ENCODE peak calls at places on chromosome 1, in four cellular contexts. V, N, B and F are unnamed samples.

GRCh38 chr1:64748222-64748621 is 3.3 kb downstream of the RAVER2 start:
- DNase-seq in V (no peak), N (no peak), B (no peak), F (no peak)

GRCh38 chr1:170530972-170531757 is 801 bp upstream of the GORAB start:
- DNase-seq in V (peak; percentile 10), N (no peak), B (peak; percentile 35), F (no peak)

GRCh38 chr1:145788580-145788979 is 35.3 kb downstream of the RNF115 start:
- DNase-seq in V (no peak), N (no peak), B (no peak), F (no peak)

GRCh38 chr1:223720987-223721591 is 8.8 kb downstream of the CAPN2 start:
- DNase-seq in V (no peak), N (peak; percentile 95), B (no peak), F (peak; percentile 72)

GRCh38 chr1:233394860-233395717 is 67.6 kb downstream of the MAP3K21 start:
- DNase-seq in V (no peak), N (peak; percentile 50), B (peak; percentile 69), F (no peak)

GRCh38 chr1:232993555-232993954 is 43.1 kb downstream of the NTPCR start:
- DNase-seq in V (no peak), N (no peak), B (no peak), F (no peak)

GRCh38 chr1:154697710-154698109 is 89.7 kb upstream of the ADAR start:
- DNase-seq in V (no peak), N (no peak), B (no peak), F (no peak)

GRCh38 chr1:150661156-150661555 is 31.7 kb upstream of the ENSA start:
- DNase-seq in V (no peak), N (no peak), B (no peak), F (no peak)

GRCh38 chr1:28439320-28439719 is 66.5 kb upstream of the RCC1 start:
- DNase-seq in V (no peak), N (no peak), B (no peak), F (no peak)

GRCh38 chr1:230087034-230087721 is 20.1 kb downstream of the GALNT2 start:
- DNase-seq in V (no peak), N (no peak), B (no peak), F (no peak)

GRCh38 chr1:14596591-14596990 is 1.9 kb upstream of the KAZN start:
- DNase-seq in V (no peak), N (no peak), B (no peak), F (no peak)

GRCh38 chr1:14593279-14593678 is 5.2 kb upstream of the KAZN start:
- DNase-seq in V (no peak), N (no peak), B (peak; percentile 42), F (no peak)

GRCh38 chr1:14597343-14598006 is 1.0 kb upstream of the KAZN start:
- DNase-seq in V (no peak), N (no peak), B (peak; percentile 56), F (no peak)

GRCh38 chr1:14590781-14591180 is 7.7 kb upstream of the KAZN start:
- DNase-seq in V (no peak), N (no peak), B (no peak), F (no peak)

DNA sequence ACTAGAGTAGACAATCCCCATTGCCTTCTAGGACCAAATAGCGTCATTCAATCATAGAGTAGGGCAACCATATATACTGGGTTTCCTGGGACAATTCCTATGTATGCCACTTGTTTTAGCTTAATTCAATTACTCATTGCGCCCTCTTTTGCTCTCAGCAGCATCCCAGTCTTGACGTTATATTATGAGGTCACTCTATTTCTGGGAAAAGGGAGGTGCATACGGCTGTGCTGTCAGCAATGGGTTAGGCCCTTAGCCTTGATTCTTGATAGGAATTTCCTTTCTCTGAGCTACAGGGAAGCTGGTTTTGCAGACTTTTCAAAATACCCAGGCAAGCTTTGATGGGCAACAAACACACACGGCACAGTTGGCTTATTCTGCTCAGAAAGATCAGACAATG is 4.4 kb upstream of the KAZN start:
- DNase-seq in V (no peak), N (no peak), B (no peak), F (no peak)
- H3K27me3 ChIP-seq in V (no peaks in the 10 kb centered on the region), N (peaks cover 10% of the 10 kb centered on the region), B (no peaks in the 10 kb centered on the region), F (no peaks in the 10 kb centered on the region)

DNA sequence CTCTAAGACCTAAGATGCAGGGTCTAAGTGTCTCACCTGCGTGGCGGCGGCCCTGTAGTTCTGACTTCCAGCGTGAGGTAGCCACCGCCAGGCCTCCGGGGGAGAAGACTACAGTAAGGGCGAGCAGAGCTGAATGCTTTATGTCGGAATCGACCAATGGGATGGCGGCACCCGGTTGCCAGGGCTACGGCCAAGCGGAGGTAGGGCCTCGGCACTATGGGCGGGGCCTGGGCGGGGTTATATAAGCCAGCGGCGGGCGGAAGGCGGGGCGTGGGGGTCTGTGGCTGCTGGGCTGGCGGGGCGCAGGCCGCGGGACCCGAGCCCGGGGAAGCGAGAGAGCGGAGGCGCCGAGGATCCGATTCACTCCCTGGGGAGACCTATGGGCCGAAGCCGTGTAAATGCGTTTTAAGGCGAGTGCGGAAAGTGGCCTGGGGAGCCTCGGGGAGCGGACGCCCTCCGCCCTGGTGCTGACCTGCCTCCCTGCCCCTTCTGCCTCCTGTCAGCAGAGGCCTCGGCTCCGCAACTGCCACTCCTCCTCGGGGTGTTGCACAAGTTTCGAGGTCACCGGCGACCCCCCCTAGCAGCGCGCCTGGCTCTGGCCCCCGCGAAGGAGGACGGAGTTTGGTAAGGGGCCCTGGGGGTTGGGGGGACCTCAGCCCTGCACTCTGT is at the start of gene AZIN2:
- DNase-seq in V (peak; percentile 99), N (peak; percentile 92), B (peak; percentile 98), F (peak; percentile 99)
- H3K27ac ChIP-seq in V (peak within 1 kb of the TSS; percentile 54), N (peak within 1 kb of the TSS; percentile 78), B (no peak within 1 kb of the TSS), F (no peak within 1 kb of the TSS)

DNA sequence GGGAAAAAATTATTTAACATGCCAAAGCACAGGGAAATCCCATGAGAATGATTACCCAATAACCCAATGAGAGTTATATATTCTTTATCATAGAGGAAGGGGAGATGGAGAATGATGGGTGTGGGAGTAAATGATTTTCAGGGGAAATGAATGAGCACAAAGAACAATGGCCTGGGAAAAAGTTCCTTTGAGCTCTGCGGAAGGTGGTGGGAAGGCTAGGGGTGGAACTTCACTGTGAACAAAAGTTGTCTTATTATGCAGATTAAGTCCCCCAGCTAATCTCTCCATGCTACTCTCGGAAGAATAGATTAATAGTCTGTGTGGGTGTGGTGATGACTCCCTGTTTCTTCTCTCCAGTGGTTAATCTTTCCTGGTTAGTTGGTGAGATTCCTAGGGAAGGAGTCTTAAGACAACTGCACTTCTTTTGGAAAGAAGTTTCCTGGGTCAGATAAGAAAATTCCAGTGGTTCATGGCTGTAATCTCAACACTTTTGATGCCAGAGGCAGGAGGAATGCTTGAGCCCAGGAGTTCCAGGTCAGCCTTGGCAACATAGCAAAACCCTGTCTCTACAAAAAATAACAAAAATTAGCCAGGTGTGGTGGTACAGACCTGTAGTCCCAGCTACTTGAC is 71.6 kb downstream of the DNTTIP2 start:
- DNase-seq in V (no peak), N (peak; percentile 28), B (peak; percentile 33), F (no peak)
- H3K36me3 ChIP-seq in V (no peaks in the 10 kb centered on the region), N (no peaks in the 10 kb centered on the region), B (peaks cover 5% of the 10 kb centered on the region), F (no peaks in the 10 kb centered on the region)

GRCh38 chr1:3238705-3239278 is 169.8 kb downstream of the PRDM16 start:
- DNase-seq in V (no peak), N (no peak), B (no peak), F (no peak)
- H3K27me3 ChIP-seq in V (no peaks in the 10 kb centered on the region), N (no peaks in the 10 kb centered on the region), B (no peaks in the 10 kb centered on the region), F (no peaks in the 10 kb centered on the region)

DNA sequence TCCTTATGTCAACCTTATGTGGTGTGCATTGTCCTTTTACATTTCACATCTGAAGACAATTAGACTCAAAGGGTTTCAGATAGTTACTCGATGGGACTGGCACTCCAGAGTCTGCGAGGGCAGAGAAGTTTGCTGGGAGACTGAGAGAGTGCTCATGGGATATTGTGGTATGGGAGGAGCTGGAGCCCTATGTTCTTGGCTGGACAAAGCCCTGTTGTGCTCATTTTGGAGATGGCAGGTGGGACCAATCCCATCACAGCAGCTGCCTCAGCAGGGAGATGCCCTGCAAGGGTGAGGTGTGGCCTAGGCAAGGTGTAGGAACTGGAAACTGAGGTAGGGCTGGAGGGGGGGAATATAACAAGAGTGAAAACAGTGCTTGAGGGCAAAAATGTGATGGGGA is 43.5 kb upstream of the CRNN start:
- DNase-seq in V (no peak), N (no peak), B (no peak), F (no peak)
- H3K27ac ChIP-seq in V (no peak overlapping the region), N (no peak overlapping the region), B (no peak overlapping the region), F (no peak overlapping the region)

DNA sequence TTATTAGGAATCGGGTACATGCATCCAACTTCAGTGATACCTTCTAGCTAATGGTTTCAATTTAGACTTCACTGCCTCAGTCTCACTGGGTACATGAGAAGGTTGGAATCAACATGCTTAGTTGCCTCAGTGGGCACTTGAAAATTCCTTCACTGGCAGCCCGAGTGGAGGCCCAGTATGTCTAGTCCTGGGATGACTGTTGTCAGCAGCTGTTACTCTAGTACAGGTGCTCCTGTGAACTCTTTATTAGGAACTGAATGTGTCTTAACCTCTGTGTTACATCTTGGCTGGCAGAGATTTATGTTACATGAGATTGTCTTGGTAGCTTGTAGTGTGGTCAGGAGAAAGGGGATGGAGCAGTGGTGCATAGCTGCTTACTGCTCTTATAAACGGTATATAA is 13.4 kb downstream of the PLA2G2E start:
- DNase-seq in V (no peak), N (no peak), B (no peak), F (no peak)
- H3K36me3 ChIP-seq in V (peaks cover 45% of the 10 kb centered on the region), N (peaks cover 33% of the 10 kb centered on the region), B (peaks cover 10% of the 10 kb centered on the region), F (peaks cover 51% of the 10 kb centered on the region)

DNA sequence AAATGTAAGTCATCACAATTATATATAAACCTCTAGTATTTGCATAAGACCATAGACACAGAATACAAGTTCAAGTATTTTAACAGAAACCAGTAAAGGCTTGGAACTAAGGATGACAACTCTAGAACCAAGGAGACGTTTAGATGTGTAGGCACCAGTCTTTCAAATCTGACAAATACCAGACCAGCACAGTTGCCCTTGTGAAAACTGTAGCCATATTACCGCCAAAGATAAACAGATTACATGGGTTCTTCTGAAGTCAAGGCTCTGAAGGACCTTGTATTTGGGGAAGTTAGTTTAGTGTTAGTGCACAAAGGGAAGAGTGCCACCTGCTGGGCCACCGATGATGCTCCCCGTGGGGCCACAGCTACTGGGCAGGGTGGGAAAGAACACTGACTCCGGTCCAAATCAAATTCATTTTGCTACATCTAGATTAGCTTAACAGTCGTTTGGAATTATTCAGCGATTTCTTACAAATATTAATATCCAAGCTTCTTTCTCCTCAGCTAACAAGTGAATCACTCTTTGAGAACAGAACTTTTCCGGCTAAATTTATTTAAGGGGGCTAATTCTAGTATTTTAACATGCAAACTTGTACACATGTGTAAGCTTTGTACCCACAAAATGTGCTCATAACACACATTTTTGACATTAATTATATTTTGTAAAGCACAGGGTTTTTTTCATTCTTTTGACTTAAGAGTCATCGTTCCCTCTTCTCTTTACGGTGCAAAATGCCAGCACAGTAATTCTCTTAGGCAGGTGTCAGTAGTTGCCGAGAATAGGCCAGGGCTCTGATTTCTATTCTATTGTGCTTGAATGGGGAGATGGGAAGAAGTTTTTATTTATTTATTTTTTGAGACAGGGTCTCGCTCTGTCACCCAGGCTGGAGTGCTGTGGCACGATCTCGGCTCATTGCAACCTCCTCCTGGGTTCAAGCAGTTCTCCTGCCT is 8.0 kb upstream of the NIBAN1 start:
- DNase-seq in V (peak; percentile 80), N (peak; percentile 80), B (peak; percentile 67), F (peak; percentile 79)
- H3K27me3 ChIP-seq in V (no peaks in the 10 kb centered on the region), N (no peaks in the 10 kb centered on the region), B (peaks cover 3% of the 10 kb centered on the region), F (no peaks in the 10 kb centered on the region)